ENCODE peak calls at places on chromosomes 16 and 17, in eight cellular contexts. X, R, I, E, K, C, S and H are unnamed samples.
A peak's percentile ranks its signal among the peaks of the same experiment; 100 is the strongest.

GRCh38 chr16:64808474-64808873 is 313.4 kb downstream of the CDH11 start:
- DNase-seq in I (no peak), E (no peak), S (no peak), C (no peak), R (no peak), K (no peak), X (no peak), H (no peak)

GRCh38 chr16:85465328-85466307 is 147.5 kb upstream of the GSE1 start:
- DNase-seq in X (peak; percentile 79), E (no peak), C (no peak), K (peak; percentile 10), I (peak; percentile 58), R (peak; percentile 64), S (no peak), H (no peak)

GRCh38 chr16:4309102-4309832 is 6.6 kb upstream of the GLIS2 start:
- DNase-seq in C (no peak), K (no peak), E (no peak), R (no peak), X (no peak), S (no peak), I (no peak), H (no peak)

GRCh38 chr17:44587339-44587738 is 30.1 kb downstream of the FZD2 start:
- DNase-seq in S (peak; percentile 96), X (peak; percentile 62), E (peak; percentile 66), R (peak; percentile 92), C (no peak), K (peak; percentile 77), I (peak; percentile 76), H (no peak)

GRCh38 chr16:13983625-13984024 is 63.7 kb downstream of the ERCC4 start:
- DNase-seq in C (no peak), S (no peak), X (no peak), R (no peak), K (no peak), E (no peak), I (no peak), H (no peak)

GRCh38 chr17:67238976-67239375 is 6.0 kb downstream of the HELZ start:
- DNase-seq in S (no peak), R (no peak), K (no peak), E (no peak), I (no peak), X (no peak), C (no peak), H (no peak)

GRCh38 chr17:43905400-43905984 is 1.8 kb downstream of the MPP2 start:
- DNase-seq in X (no peak), E (no peak), S (no peak), C (no peak), I (no peak), R (no peak), K (no peak), H (no peak)

GRCh38 chr17:29722411-29723198 is 99.9 kb upstream of the CORO6 start:
- DNase-seq in R (peak; percentile 97), C (peak; percentile 16), S (no peak), X (peak; percentile 78), I (peak; percentile 94), E (no peak), K (no peak), H (no peak)

GRCh38 chr17:334974-335481 is 17.6 kb downstream of the RPH3AL start:
- DNase-seq in C (no peak), X (no peak), S (no peak), E (peak; percentile 59), I (no peak), R (no peak), K (no peak), H (no peak)
- H3K4me3 ChIP-seq in C (no peak overlapping the region), X (no peak overlapping the region), S (no peak overlapping the region), E (no peak overlapping the region), I (no peak overlapping the region), R (no peak overlapping the region), K (no peak overlapping the region), H (no peak overlapping the region)

GRCh38 chr17:42155614-42156045 is 841 bp upstream of the RAB5C start:
- DNase-seq in I (no peak), K (no peak), C (no peak), E (no peak), R (no peak), S (no peak), X (no peak), H (no peak)
- H3K4me3 ChIP-seq in I (peak overlapping the region; percentile 56), K (peak overlapping the region; percentile 46), C (no peak overlapping the region), E (peak overlapping the region; percentile 71), R (peak overlapping the region; percentile 54), S (peak overlapping the region; percentile 86), X (peak overlapping the region; percentile 78), H (peak overlapping the region; percentile 97)

GRCh38 chr16:1537763-1538289 is 4.4 kb downstream of the TMEM204 start:
- DNase-seq in K (no peak), R (no peak), I (no peak), S (no peak), X (no peak), C (no peak), E (no peak), H (no peak)
- H3K4me3 ChIP-seq in K (no peak overlapping the region), R (no peak overlapping the region), I (no peak overlapping the region), S (no peak overlapping the region), X (peak overlapping the region; percentile 71), C (no peak overlapping the region), E (peak overlapping the region; percentile 75), H (no peak overlapping the region)

GRCh38 chr17:8056976-8057625 is 18.2 kb downstream of the ALOX15B start:
- DNase-seq in X (no peak), K (no peak), E (peak; percentile 63), R (no peak), C (no peak), S (no peak), I (no peak), H (no peak)
- H3K4me3 ChIP-seq in X (no peak overlapping the region), K (no peak overlapping the region), E (peak overlapping the region; percentile 14), R (no peak overlapping the region), C (no peak overlapping the region), S (no peak overlapping the region), I (no peak overlapping the region), H (no peak overlapping the region)

GRCh38 chr17:50058296-50058945 is 2.5 kb downstream of the ITGA3 start:
- DNase-seq in R (no peak), E (no peak), C (no peak), I (peak; percentile 73), X (no peak), K (no peak), S (no peak), H (no peak)
- H3K4me3 ChIP-seq in R (peak overlapping the region; percentile 16), E (peak overlapping the region; percentile 90), C (no peak overlapping the region), I (peak overlapping the region; percentile 59), X (no peak overlapping the region), K (peak overlapping the region; percentile 57), S (peak overlapping the region; percentile 77), H (no peak overlapping the region)